ENCODE peak calls at places on chromosomes 12 and 14, in five cellular contexts. I, O, V, Z and X are unnamed samples.

GRCh38 chr12:113268621-113269020 is 47.4 kb downstream of the TPCN1 start:
- DNase-seq in I (no peak), O (no peak), V (no peak), Z (no peak), X (no peak)

GRCh38 chr12:117061555-117062079 is 37.6 kb downstream of the TESC start:
- DNase-seq in I (no peak), O (no peak), V (no peak), Z (no peak), X (no peak)

GRCh38 chr12:71684081-71684480 is 1.8 kb upstream of the TMEM19 start:
- DNase-seq in I (no peak), O (peak; percentile 27), V (no peak), Z (no peak), X (no peak)

GRCh38 chr14:69005432-69006148 is 26.5 kb upstream of the ACTN1 start:
- DNase-seq in I (peak; percentile 94), O (no peak), V (peak; percentile 95), Z (no peak), X (no peak)

GRCh38 chr12:14216405-14217294 is 148.8 kb upstream of the ATF7IP start:
- DNase-seq in I (no peak), O (no peak), V (peak; percentile 12), Z (peak; percentile 26), X (no peak)

GRCh38 chr12:82688035-82688501 is 1.4 kb downstream of the TMTC2 start:
- DNase-seq in I (no peak), O (peak; percentile 36), V (peak; percentile 23), Z (no peak), X (peak; percentile 44)

GRCh38 chr12:21418403-21418802 is 19.1 kb upstream of the PYROXD1 start:
- DNase-seq in I (no peak), O (no peak), V (peak; percentile 16), Z (no peak), X (no peak)

GRCh38 chr14:58292192-58292591 is 6.2 kb upstream of the ARID4A start:
- DNase-seq in I (no peak), O (no peak), V (no peak), Z (no peak), X (no peak)

GRCh38 chr14:92863281-92863680 is 59.7 kb upstream of the CHGA start:
- DNase-seq in I (no peak), O (no peak), V (peak; percentile 8), Z (no peak), X (peak; percentile 46)

GRCh38 chr14:100019156-100019882 is 45.9 kb upstream of the EVL start:
- DNase-seq in I (no peak), O (no peak), V (peak; percentile 73), Z (no peak), X (no peak)

GRCh38 chr14:95834491-95834890 is 42.1 kb upstream of the TUNAR start:
- DNase-seq in I (no peak), O (peak; percentile 18), V (no peak), Z (no peak), X (no peak)

GRCh38 chr12:120825337-120825736 is 78.8 kb downstream of the SPPL3 start:
- DNase-seq in I (no peak), O (no peak), V (no peak), Z (no peak), X (no peak)

GRCh38 chr12:78359530-78359929 is 505.0 kb upstream of the SYT1 start:
- DNase-seq in I (no peak), O (no peak), V (peak; percentile 36), Z (no peak), X (no peak)

GRCh38 chr12:30106204-30106603 is 322.5 kb upstream of the TMTC1 start:
- DNase-seq in I (no peak), O (no peak), V (no peak), Z (no peak), X (no peak)

GRCh38 chr14:37253905-37254304 is 56.2 kb downstream of the MIPOL1 start:
- DNase-seq in I (no peak), O (peak; percentile 53), V (peak; percentile 83), Z (no peak), X (no peak)

GRCh38 chr12:28035483-28035882 is 63.0 kb upstream of the PTHLH start:
- DNase-seq in I (no peak), O (peak; percentile 39), V (peak; percentile 78), Z (no peak), X (no peak)

GRCh38 chr14:66709292-66709691 is 201.3 kb downstream of the GPHN start:
- DNase-seq in I (no peak), O (no peak), V (peak; percentile 46), Z (no peak), X (no peak)

GRCh38 chr14:20719777-20720176 is 25.9 kb upstream of the EDDM3A start:
- DNase-seq in I (no peak), O (peak; percentile 11), V (no peak), Z (no peak), X (no peak)

GRCh38 chr14:99179506-99179905 is 92.5 kb downstream of the BCL11B start:
- DNase-seq in I (no peak), O (no peak), V (no peak), Z (no peak), X (no peak)

GRCh38 chr14:93033983-93034670 is 81.6 kb downstream of the ITPK1 start:
- DNase-seq in I (no peak), O (no peak), V (no peak), Z (peak; percentile 77), X (peak; percentile 63)

GRCh38 chr12:18139989-18140596 is 50.1 kb upstream of the RERGL start:
- DNase-seq in I (peak; percentile 7), O (peak; percentile 41), V (peak; percentile 30), Z (no peak), X (peak; percentile 68)